ENCODE peak calls at places on chromosomes 16 and 17, in six cellular contexts. One of them, this sample, is unnamed.

GRCh38 chr16:88287219-88287618 is 95.5 kb upstream of the ZNF469 start:
- DNase-seq in A549: no peak
- DNase-seq in AG10803: no peak
- DNase-seq in right atrium auricular region: no peak
- DNase-seq in Caco-2: no peak
- DNase-seq in fibroblast of lung: peak
- DNase-seq in this sample: no peak

GRCh38 chr17:80229011-80229410 is 8.8 kb downstream of the SLC26A11 start:
- DNase-seq in A549: no peak
- DNase-seq in AG10803: no peak
- DNase-seq in right atrium auricular region: no peak
- DNase-seq in Caco-2: no peak
- DNase-seq in fibroblast of lung: no peak
- DNase-seq in this sample: no peak

GRCh38 chr17:65560628-65561371 is 648 bp downstream of the AXIN2 start:
- DNase-seq in A549: peak
- DNase-seq in AG10803: peak
- DNase-seq in right atrium auricular region: peak
- DNase-seq in Caco-2: peak
- DNase-seq in fibroblast of lung: peak
- DNase-seq in this sample: peak

GRCh38 chr16:4636196-4636595 is 11.6 kb downstream of the MGRN1 start:
- DNase-seq in A549: no peak
- DNase-seq in AG10803: no peak
- DNase-seq in right atrium auricular region: no peak
- DNase-seq in Caco-2: no peak
- DNase-seq in fibroblast of lung: no peak
- DNase-seq in this sample: no peak

GRCh38 chr17:77746391-77746790 is 212.1 kb upstream of the TNRC6C start:
- DNase-seq in A549: no peak
- DNase-seq in AG10803: no peak
- DNase-seq in right atrium auricular region: no peak
- DNase-seq in Caco-2: peak
- DNase-seq in fibroblast of lung: no peak
- DNase-seq in this sample: no peak

GRCh38 chr16:10646581-10647263 is 48.0 kb downstream of the TEKT5 start:
- DNase-seq in A549: no peak
- DNase-seq in AG10803: no peak
- DNase-seq in right atrium auricular region: no peak
- DNase-seq in Caco-2: no peak
- DNase-seq in fibroblast of lung: no peak
- DNase-seq in this sample: no peak

GRCh38 chr17:37519241-37519985 is 29.7 kb downstream of the DUSP14 start:
- DNase-seq in A549: no peak
- DNase-seq in AG10803: peak
- DNase-seq in right atrium auricular region: no peak
- DNase-seq in Caco-2: no peak
- DNase-seq in fibroblast of lung: no peak
- DNase-seq in this sample: no peak

GRCh38 chr17:41734949-41735313 is 488 bp upstream of the HAP1 start:
- DNase-seq in A549: no peak
- DNase-seq in AG10803: no peak
- DNase-seq in right atrium auricular region: no peak
- DNase-seq in Caco-2: no peak
- DNase-seq in fibroblast of lung: peak
- DNase-seq in this sample: no peak

GRCh38 chr17:4365628-4366311 is 705 bp downstream of the UBE2G1 start:
- DNase-seq in A549: no peak
- DNase-seq in AG10803: no peak
- DNase-seq in right atrium auricular region: no peak
- DNase-seq in Caco-2: peak
- DNase-seq in fibroblast of lung: no peak
- DNase-seq in this sample: peak

GRCh38 chr16:66296591-66296990 is 69.9 kb upstream of the CDH5 start:
- DNase-seq in A549: no peak
- DNase-seq in AG10803: no peak
- DNase-seq in right atrium auricular region: peak
- DNase-seq in Caco-2: no peak
- DNase-seq in fibroblast of lung: no peak
- DNase-seq in this sample: no peak

GRCh38 chr17:10797848-10798328 is 6.0 kb downstream of the TMEM238L start:
- DNase-seq in A549: no peak
- DNase-seq in AG10803: no peak
- DNase-seq in right atrium auricular region: no peak
- DNase-seq in Caco-2: peak
- DNase-seq in fibroblast of lung: no peak
- DNase-seq in this sample: no peak

GRCh38 chr16:19432429-19432828 is 14.7 kb downstream of the TMC5 start:
- DNase-seq in A549: peak
- DNase-seq in AG10803: no peak
- DNase-seq in right atrium auricular region: no peak
- DNase-seq in Caco-2: no peak
- DNase-seq in fibroblast of lung: no peak
- DNase-seq in this sample: no peak

GRCh38 chr17:21823643-21824042 is 131.3 kb downstream of the KCNJ18 start:
- DNase-seq in A549: no peak
- DNase-seq in AG10803: no peak
- DNase-seq in right atrium auricular region: no peak
- DNase-seq in Caco-2: no peak
- DNase-seq in fibroblast of lung: no peak
- DNase-seq in this sample: no peak

GRCh38 chr17:50540485-50541401 is 6.2 kb upstream of the SPATA20 start:
- DNase-seq in A549: no peak
- DNase-seq in AG10803: no peak
- DNase-seq in right atrium auricular region: no peak
- DNase-seq in Caco-2: no peak
- DNase-seq in fibroblast of lung: no peak
- DNase-seq in this sample: no peak

GRCh38 chr16:59633996-59634579 is 900.0 kb upstream of the GOT2 start:
- DNase-seq in A549: no peak
- DNase-seq in AG10803: peak
- DNase-seq in right atrium auricular region: no peak
- DNase-seq in Caco-2: no peak
- DNase-seq in fibroblast of lung: peak
- DNase-seq in this sample: no peak

GRCh38 chr17:63279498-63280230 is 166.4 kb downstream of the CYB561 start:
- DNase-seq in A549: no peak
- DNase-seq in AG10803: peak
- DNase-seq in right atrium auricular region: no peak
- DNase-seq in Caco-2: no peak
- DNase-seq in fibroblast of lung: peak
- DNase-seq in this sample: no peak

GRCh38 chr17:57178839-57179238 is 77.5 kb upstream of the MSI2 start:
- DNase-seq in A549: no peak
- DNase-seq in AG10803: no peak
- DNase-seq in right atrium auricular region: no peak
- DNase-seq in Caco-2: no peak
- DNase-seq in fibroblast of lung: no peak
- DNase-seq in this sample: no peak

GRCh38 chr17:78798695-78799559 is 16.9 kb upstream of the CYTH1 start:
- DNase-seq in A549: no peak
- DNase-seq in AG10803: peak
- DNase-seq in right atrium auricular region: no peak
- DNase-seq in Caco-2: no peak
- DNase-seq in fibroblast of lung: peak
- DNase-seq in this sample: no peak

GRCh38 chr16:11473728-11474127 is 113.0 kb downstream of the LITAF start:
- DNase-seq in A549: no peak
- DNase-seq in AG10803: no peak
- DNase-seq in right atrium auricular region: no peak
- DNase-seq in Caco-2: no peak
- DNase-seq in fibroblast of lung: no peak
- DNase-seq in this sample: no peak

GRCh38 chr16:88121886-88122580 is 170.8 kb downstream of the BANP start:
- DNase-seq in A549: no peak
- DNase-seq in AG10803: no peak
- DNase-seq in right atrium auricular region: no peak
- DNase-seq in Caco-2: no peak
- DNase-seq in fibroblast of lung: no peak
- DNase-seq in this sample: no peak

GRCh38 chr17:53090770-53091169 is 732.0 kb upstream of the KIF2B start:
- DNase-seq in A549: no peak
- DNase-seq in AG10803: no peak
- DNase-seq in right atrium auricular region: no peak
- DNase-seq in Caco-2: no peak
- DNase-seq in fibroblast of lung: no peak
- DNase-seq in this sample: no peak

DNA sequence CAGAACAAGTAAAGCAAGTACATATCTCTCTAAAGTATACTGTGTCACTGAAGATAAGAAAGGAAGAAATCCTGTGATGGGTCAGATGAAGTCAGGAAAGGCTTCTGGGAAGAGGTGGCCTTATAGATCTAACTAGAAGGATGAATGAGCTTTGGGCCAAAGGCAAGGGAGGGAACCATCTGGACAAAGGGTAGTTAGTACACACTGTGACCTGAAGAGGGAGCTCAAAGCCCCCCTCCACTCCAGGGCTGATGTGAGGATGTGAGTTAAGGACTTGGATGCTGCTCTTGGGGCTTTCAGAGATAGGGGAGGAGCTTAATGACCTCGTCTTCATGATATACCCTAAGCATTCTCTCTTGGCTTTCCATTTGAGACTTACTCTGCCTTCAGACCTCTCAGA is 185.3 kb upstream of the CACNG3 start:
- DNase-seq in A549: peak
- DNase-seq in AG10803: peak
- DNase-seq in right atrium auricular region: peak
- DNase-seq in Caco-2: peak
- DNase-seq in fibroblast of lung: peak
- DNase-seq in this sample: peak
- TF ChIP-seq CTCF in A549: peak
- TF ChIP-seq CTCF in AG10803: peak
- TF ChIP-seq CTCF in right atrium auricular region: no peak
- TF ChIP-seq CTCF in Caco-2: peak
- TF ChIP-seq CTCF in fibroblast of lung: peak
- TF ChIP-seq CTCF in this sample: peak

DNA sequence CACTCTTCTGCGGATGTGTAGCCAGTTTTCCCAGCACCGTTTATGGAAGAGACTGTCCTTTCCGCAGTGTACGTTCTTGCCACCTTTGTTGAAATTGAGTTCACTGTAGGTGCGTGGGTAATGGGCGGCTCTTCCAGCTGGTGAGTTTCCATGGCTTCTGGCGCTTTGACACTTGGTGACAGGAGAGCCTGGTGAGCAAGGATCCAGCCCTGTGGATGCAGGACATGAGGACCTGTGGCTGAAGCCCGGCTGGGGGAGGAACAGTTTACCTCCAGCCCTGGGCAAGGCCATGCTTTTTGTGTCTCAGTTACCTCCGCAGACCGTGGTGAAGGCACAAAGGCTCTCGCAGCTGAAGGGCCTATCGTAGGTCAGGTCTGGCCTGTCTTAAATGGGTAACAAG is 166.5 kb downstream of the LAT start:
- DNase-seq in A549: no peak
- DNase-seq in AG10803: no peak
- DNase-seq in right atrium auricular region: no peak
- DNase-seq in Caco-2: no peak
- DNase-seq in fibroblast of lung: no peak
- DNase-seq in this sample: no peak
- TF ChIP-seq CTCF in A549: no peak
- TF ChIP-seq CTCF in AG10803: no peak
- TF ChIP-seq CTCF in right atrium auricular region: no peak
- TF ChIP-seq CTCF in Caco-2: no peak
- TF ChIP-seq CTCF in fibroblast of lung: no peak
- TF ChIP-seq CTCF in this sample: no peak

GRCh38 chr16:68355447-68356248 is 44.8 kb downstream of the PRMT7 start:
- DNase-seq in A549: no peak
- DNase-seq in AG10803: no peak
- DNase-seq in right atrium auricular region: no peak
- DNase-seq in Caco-2: no peak
- DNase-seq in fibroblast of lung: no peak
- DNase-seq in this sample: no peak
- TF ChIP-seq CTCF in A549: no peak
- TF ChIP-seq CTCF in AG10803: no peak
- TF ChIP-seq CTCF in right atrium auricular region: no peak
- TF ChIP-seq CTCF in Caco-2: no peak
- TF ChIP-seq CTCF in fibroblast of lung: no peak
- TF ChIP-seq CTCF in this sample: no peak

DNA sequence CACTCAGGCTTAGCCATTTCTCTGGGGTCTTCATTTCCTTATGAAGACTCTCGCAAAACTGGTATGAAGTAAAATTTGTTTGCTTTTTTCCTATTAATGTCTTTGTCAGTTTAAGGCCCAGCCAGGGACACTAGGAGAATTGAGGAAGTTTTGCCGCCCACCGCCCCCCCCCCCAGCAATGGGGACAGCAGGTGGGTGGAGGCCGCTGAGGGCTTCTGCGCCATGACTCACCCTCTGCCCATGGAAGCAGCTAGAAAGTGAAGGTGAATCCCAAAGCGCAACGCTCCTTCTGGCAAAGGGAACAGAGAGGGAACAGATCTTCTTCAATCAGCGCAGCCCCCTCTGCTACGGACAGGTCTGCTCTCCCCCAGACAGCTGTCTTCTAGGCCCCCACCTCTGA is 49.7 kb downstream of the MARF1 start:
- DNase-seq in A549: no peak
- DNase-seq in AG10803: no peak
- DNase-seq in right atrium auricular region: no peak
- DNase-seq in Caco-2: no peak
- DNase-seq in fibroblast of lung: no peak
- DNase-seq in this sample: no peak
- TF ChIP-seq CTCF in A549: no peak
- TF ChIP-seq CTCF in AG10803: no peak
- TF ChIP-seq CTCF in right atrium auricular region: no peak
- TF ChIP-seq CTCF in Caco-2: no peak
- TF ChIP-seq CTCF in fibroblast of lung: no peak
- TF ChIP-seq CTCF in this sample: no peak

GRCh38 chr17:55054429-55054828 is 85.9 kb downstream of the STXBP4 start:
- DNase-seq in A549: no peak
- DNase-seq in AG10803: no peak
- DNase-seq in right atrium auricular region: no peak
- DNase-seq in Caco-2: no peak
- DNase-seq in fibroblast of lung: no peak
- DNase-seq in this sample: no peak

GRCh38 chr17:55057184-55057583 is 88.6 kb downstream of the STXBP4 start:
- DNase-seq in A549: no peak
- DNase-seq in AG10803: no peak
- DNase-seq in right atrium auricular region: no peak
- DNase-seq in Caco-2: no peak
- DNase-seq in fibroblast of lung: no peak
- DNase-seq in this sample: no peak

GRCh38 chr17:55056530-55056929 is 88.0 kb downstream of the STXBP4 start:
- DNase-seq in A549: no peak
- DNase-seq in AG10803: no peak
- DNase-seq in right atrium auricular region: no peak
- DNase-seq in Caco-2: no peak
- DNase-seq in fibroblast of lung: no peak
- DNase-seq in this sample: no peak

GRCh38 chr17:55059724-55060123 is 91.2 kb downstream of the STXBP4 start:
- DNase-seq in A549: no peak
- DNase-seq in AG10803: no peak
- DNase-seq in right atrium auricular region: no peak
- DNase-seq in Caco-2: no peak
- DNase-seq in fibroblast of lung: no peak
- DNase-seq in this sample: no peak

DNA sequence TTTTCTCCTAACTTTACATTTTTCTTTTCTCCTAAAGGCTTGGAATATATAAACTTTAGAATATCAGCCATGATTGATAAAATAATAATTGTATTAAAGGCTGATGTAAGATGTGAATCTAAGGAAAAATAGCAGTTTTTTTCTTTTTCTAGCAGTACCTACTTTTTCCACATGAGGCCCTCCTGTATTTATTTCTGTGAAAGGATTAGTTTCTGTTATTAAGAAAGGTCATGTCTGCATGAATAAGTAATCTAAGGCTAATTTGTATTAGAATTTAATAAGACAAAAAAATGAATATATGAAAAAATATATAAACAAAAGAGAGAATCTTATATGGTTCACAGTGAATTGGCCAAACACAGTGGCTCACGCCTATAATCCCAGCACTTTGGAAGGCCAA is 85.3 kb downstream of the STXBP4 start:
- DNase-seq in A549: no peak
- DNase-seq in AG10803: no peak
- DNase-seq in right atrium auricular region: no peak
- DNase-seq in Caco-2: no peak
- DNase-seq in fibroblast of lung: peak
- DNase-seq in this sample: no peak
- TF ChIP-seq CTCF in A549: peak
- TF ChIP-seq CTCF in AG10803: peak
- TF ChIP-seq CTCF in right atrium auricular region: no peak
- TF ChIP-seq CTCF in Caco-2: peak
- TF ChIP-seq CTCF in fibroblast of lung: peak
- TF ChIP-seq CTCF in this sample: peak